ENCODE peak calls at places on chromosomes 12 and 14, in ten cellular contexts. One of them, this sample, is unnamed.

GRCh38 chr12:120181991-120182631 is 12.4 kb downstream of the GCN1 start:
- DNase-seq in H4: no peak
- DNase-seq in GM10248: no peak
- DNase-seq in natural killer cell treated with Interleukin-12 subunit alpha and Interleukin-12 subunit beta and Interleukin-15 and Interleukin-18, amount 100 ng/mL, for 72 hours: no peak
- DNase-seq in occipital lobe: no peak
- DNase-seq in heart right ventricle: no peak
- DNase-seq in nephron progenitor cell: no peak
- DNase-seq in pancreas: no peak
- DNase-seq in mesothelial cell of epicardium: no peak
- DNase-seq in NCI-H1417 treated with DMSO at 0.1 percent for 48 hours: no peak
- DNase-seq in this sample: no peak

GRCh38 chr14:77485256-77485655 is 13.4 kb downstream of the ISM2 start:
- DNase-seq in H4: no peak
- DNase-seq in GM10248: no peak
- DNase-seq in natural killer cell treated with Interleukin-12 subunit alpha and Interleukin-12 subunit beta and Interleukin-15 and Interleukin-18, amount 100 ng/mL, for 72 hours: no peak
- DNase-seq in occipital lobe: no peak
- DNase-seq in heart right ventricle: no peak
- DNase-seq in nephron progenitor cell: no peak
- DNase-seq in pancreas: no peak
- DNase-seq in mesothelial cell of epicardium: no peak
- DNase-seq in NCI-H1417 treated with DMSO at 0.1 percent for 48 hours: no peak
- DNase-seq in this sample: no peak

GRCh38 chr12:47577213-47577612 is 128.6 kb downstream of the RPAP3 start:
- DNase-seq in H4: no peak
- DNase-seq in GM10248: no peak
- DNase-seq in natural killer cell treated with Interleukin-12 subunit alpha and Interleukin-12 subunit beta and Interleukin-15 and Interleukin-18, amount 100 ng/mL, for 72 hours: no peak
- DNase-seq in occipital lobe: no peak
- DNase-seq in heart right ventricle: no peak
- DNase-seq in nephron progenitor cell: no peak
- DNase-seq in pancreas: no peak
- DNase-seq in mesothelial cell of epicardium: no peak
- DNase-seq in NCI-H1417 treated with DMSO at 0.1 percent for 48 hours: peak; percentile 82
- DNase-seq in this sample: no peak

GRCh38 chr12:90292183-90292582 is 583.5 kb upstream of the ATP2B1 start:
- DNase-seq in H4: no peak
- DNase-seq in GM10248: no peak
- DNase-seq in natural killer cell treated with Interleukin-12 subunit alpha and Interleukin-12 subunit beta and Interleukin-15 and Interleukin-18, amount 100 ng/mL, for 72 hours: no peak
- DNase-seq in occipital lobe: no peak
- DNase-seq in heart right ventricle: no peak
- DNase-seq in nephron progenitor cell: no peak
- DNase-seq in pancreas: no peak
- DNase-seq in mesothelial cell of epicardium: no peak
- DNase-seq in NCI-H1417 treated with DMSO at 0.1 percent for 48 hours: no peak
- DNase-seq in this sample: no peak

GRCh38 chr12:69240625-69240984 is 1.2 kb downstream of the CPSF6 start:
- DNase-seq in H4: no peak
- DNase-seq in GM10248: peak; percentile 21
- DNase-seq in natural killer cell treated with Interleukin-12 subunit alpha and Interleukin-12 subunit beta and Interleukin-15 and Interleukin-18, amount 100 ng/mL, for 72 hours: no peak
- DNase-seq in occipital lobe: no peak
- DNase-seq in heart right ventricle: no peak
- DNase-seq in nephron progenitor cell: no peak
- DNase-seq in pancreas: no peak
- DNase-seq in mesothelial cell of epicardium: no peak
- DNase-seq in NCI-H1417 treated with DMSO at 0.1 percent for 48 hours: peak; percentile 6
- DNase-seq in this sample: no peak

GRCh38 chr12:44716681-44717080 is 159.4 kb downstream of the NELL2 start:
- DNase-seq in H4: no peak
- DNase-seq in GM10248: no peak
- DNase-seq in natural killer cell treated with Interleukin-12 subunit alpha and Interleukin-12 subunit beta and Interleukin-15 and Interleukin-18, amount 100 ng/mL, for 72 hours: no peak
- DNase-seq in occipital lobe: no peak
- DNase-seq in heart right ventricle: no peak
- DNase-seq in nephron progenitor cell: no peak
- DNase-seq in pancreas: no peak
- DNase-seq in mesothelial cell of epicardium: no peak
- DNase-seq in NCI-H1417 treated with DMSO at 0.1 percent for 48 hours: no peak
- DNase-seq in this sample: no peak

GRCh38 chr12:93857917-93858513 is 180.8 kb downstream of the CRADD start:
- DNase-seq in H4: no peak
- DNase-seq in GM10248: no peak
- DNase-seq in natural killer cell treated with Interleukin-12 subunit alpha and Interleukin-12 subunit beta and Interleukin-15 and Interleukin-18, amount 100 ng/mL, for 72 hours: no peak
- DNase-seq in occipital lobe: no peak
- DNase-seq in heart right ventricle: no peak
- DNase-seq in nephron progenitor cell: no peak
- DNase-seq in pancreas: no peak
- DNase-seq in mesothelial cell of epicardium: no peak
- DNase-seq in NCI-H1417 treated with DMSO at 0.1 percent for 48 hours: peak; percentile 63
- DNase-seq in this sample: no peak

GRCh38 chr12:64323476-64324225 is 66.9 kb downstream of the C12orf56 start:
- DNase-seq in H4: no peak
- DNase-seq in GM10248: no peak
- DNase-seq in natural killer cell treated with Interleukin-12 subunit alpha and Interleukin-12 subunit beta and Interleukin-15 and Interleukin-18, amount 100 ng/mL, for 72 hours: no peak
- DNase-seq in occipital lobe: no peak
- DNase-seq in heart right ventricle: no peak
- DNase-seq in nephron progenitor cell: no peak
- DNase-seq in pancreas: no peak
- DNase-seq in mesothelial cell of epicardium: no peak
- DNase-seq in NCI-H1417 treated with DMSO at 0.1 percent for 48 hours: no peak
- DNase-seq in this sample: no peak

GRCh38 chr14:31479026-31479425 is 8.8 kb downstream of the GPR33 start:
- DNase-seq in H4: peak; percentile 9
- DNase-seq in GM10248: no peak
- DNase-seq in natural killer cell treated with Interleukin-12 subunit alpha and Interleukin-12 subunit beta and Interleukin-15 and Interleukin-18, amount 100 ng/mL, for 72 hours: no peak
- DNase-seq in occipital lobe: no peak
- DNase-seq in heart right ventricle: no peak
- DNase-seq in nephron progenitor cell: no peak
- DNase-seq in pancreas: no peak
- DNase-seq in mesothelial cell of epicardium: no peak
- DNase-seq in NCI-H1417 treated with DMSO at 0.1 percent for 48 hours: no peak
- DNase-seq in this sample: no peak

GRCh38 chr12:29713729-29714128 is 70.0 kb downstream of the TMTC1 start:
- DNase-seq in H4: no peak
- DNase-seq in GM10248: no peak
- DNase-seq in natural killer cell treated with Interleukin-12 subunit alpha and Interleukin-12 subunit beta and Interleukin-15 and Interleukin-18, amount 100 ng/mL, for 72 hours: no peak
- DNase-seq in occipital lobe: no peak
- DNase-seq in heart right ventricle: no peak
- DNase-seq in nephron progenitor cell: no peak
- DNase-seq in pancreas: no peak
- DNase-seq in mesothelial cell of epicardium: no peak
- DNase-seq in NCI-H1417 treated with DMSO at 0.1 percent for 48 hours: no peak
- DNase-seq in this sample: no peak

GRCh38 chr12:70154087-70154486 is 89.1 kb upstream of the CNOT2 start:
- DNase-seq in H4: no peak
- DNase-seq in GM10248: no peak
- DNase-seq in natural killer cell treated with Interleukin-12 subunit alpha and Interleukin-12 subunit beta and Interleukin-15 and Interleukin-18, amount 100 ng/mL, for 72 hours: no peak
- DNase-seq in occipital lobe: no peak
- DNase-seq in heart right ventricle: no peak
- DNase-seq in nephron progenitor cell: no peak
- DNase-seq in pancreas: no peak
- DNase-seq in mesothelial cell of epicardium: no peak
- DNase-seq in NCI-H1417 treated with DMSO at 0.1 percent for 48 hours: no peak
- DNase-seq in this sample: no peak

GRCh38 chr12:122183588-122183940 is 641 bp downstream of the LRRC43 start:
- DNase-seq in H4: no peak
- DNase-seq in GM10248: no peak
- DNase-seq in natural killer cell treated with Interleukin-12 subunit alpha and Interleukin-12 subunit beta and Interleukin-15 and Interleukin-18, amount 100 ng/mL, for 72 hours: no peak
- DNase-seq in occipital lobe: no peak
- DNase-seq in heart right ventricle: no peak
- DNase-seq in nephron progenitor cell: no peak
- DNase-seq in pancreas: no peak
- DNase-seq in mesothelial cell of epicardium: no peak
- DNase-seq in NCI-H1417 treated with DMSO at 0.1 percent for 48 hours: no peak
- DNase-seq in this sample: no peak

GRCh38 chr14:61191751-61192150 is 89.4 kb downstream of the TMEM30B start:
- DNase-seq in H4: no peak
- DNase-seq in GM10248: no peak
- DNase-seq in natural killer cell treated with Interleukin-12 subunit alpha and Interleukin-12 subunit beta and Interleukin-15 and Interleukin-18, amount 100 ng/mL, for 72 hours: no peak
- DNase-seq in occipital lobe: no peak
- DNase-seq in heart right ventricle: no peak
- DNase-seq in nephron progenitor cell: no peak
- DNase-seq in pancreas: no peak
- DNase-seq in mesothelial cell of epicardium: no peak
- DNase-seq in NCI-H1417 treated with DMSO at 0.1 percent for 48 hours: no peak
- DNase-seq in this sample: no peak

GRCh38 chr12:10501031-10501430 is 4.7 kb upstream of the EIF2S3B start:
- DNase-seq in H4: peak; percentile 20
- DNase-seq in GM10248: no peak
- DNase-seq in natural killer cell treated with Interleukin-12 subunit alpha and Interleukin-12 subunit beta and Interleukin-15 and Interleukin-18, amount 100 ng/mL, for 72 hours: no peak
- DNase-seq in occipital lobe: no peak
- DNase-seq in heart right ventricle: no peak
- DNase-seq in nephron progenitor cell: no peak
- DNase-seq in pancreas: no peak
- DNase-seq in mesothelial cell of epicardium: no peak
- DNase-seq in NCI-H1417 treated with DMSO at 0.1 percent for 48 hours: no peak
- DNase-seq in this sample: no peak

GRCh38 chr12:63480186-63480585 is 188.1 kb downstream of the DPY19L2 start:
- DNase-seq in H4: no peak
- DNase-seq in GM10248: no peak
- DNase-seq in natural killer cell treated with Interleukin-12 subunit alpha and Interleukin-12 subunit beta and Interleukin-15 and Interleukin-18, amount 100 ng/mL, for 72 hours: no peak
- DNase-seq in occipital lobe: no peak
- DNase-seq in heart right ventricle: no peak
- DNase-seq in nephron progenitor cell: no peak
- DNase-seq in pancreas: no peak
- DNase-seq in mesothelial cell of epicardium: no peak
- DNase-seq in NCI-H1417 treated with DMSO at 0.1 percent for 48 hours: no peak
- DNase-seq in this sample: no peak

GRCh38 chr14:99436247-99437180 is 44.1 kb downstream of the SETD3 start:
- DNase-seq in H4: no peak
- DNase-seq in GM10248: no peak
- DNase-seq in natural killer cell treated with Interleukin-12 subunit alpha and Interleukin-12 subunit beta and Interleukin-15 and Interleukin-18, amount 100 ng/mL, for 72 hours: no peak
- DNase-seq in occipital lobe: no peak
- DNase-seq in heart right ventricle: no peak
- DNase-seq in nephron progenitor cell: no peak
- DNase-seq in pancreas: no peak
- DNase-seq in mesothelial cell of epicardium: no peak
- DNase-seq in NCI-H1417 treated with DMSO at 0.1 percent for 48 hours: no peak
- DNase-seq in this sample: peak; percentile 12

GRCh38 chr12:12007001-12007712 is 63.6 kb upstream of the BCL2L14 start:
- DNase-seq in H4: peak; percentile 66
- DNase-seq in GM10248: peak; percentile 64
- DNase-seq in natural killer cell treated with Interleukin-12 subunit alpha and Interleukin-12 subunit beta and Interleukin-15 and Interleukin-18, amount 100 ng/mL, for 72 hours: peak; percentile 74
- DNase-seq in occipital lobe: no peak
- DNase-seq in heart right ventricle: no peak
- DNase-seq in nephron progenitor cell: no peak
- DNase-seq in pancreas: no peak
- DNase-seq in mesothelial cell of epicardium: no peak
- DNase-seq in NCI-H1417 treated with DMSO at 0.1 percent for 48 hours: no peak
- DNase-seq in this sample: no peak

GRCh38 chr14:59208224-59208814 is 19.9 kb downstream of the DAAM1 start:
- DNase-seq in H4: peak; percentile 63
- DNase-seq in GM10248: no peak
- DNase-seq in natural killer cell treated with Interleukin-12 subunit alpha and Interleukin-12 subunit beta and Interleukin-15 and Interleukin-18, amount 100 ng/mL, for 72 hours: no peak
- DNase-seq in occipital lobe: no peak
- DNase-seq in heart right ventricle: no peak
- DNase-seq in nephron progenitor cell: no peak
- DNase-seq in pancreas: no peak
- DNase-seq in mesothelial cell of epicardium: no peak
- DNase-seq in NCI-H1417 treated with DMSO at 0.1 percent for 48 hours: no peak
- DNase-seq in this sample: no peak

GRCh38 chr12:129966086-129966640 is 62.3 kb upstream of the TMEM132D start:
- DNase-seq in H4: no peak
- DNase-seq in GM10248: no peak
- DNase-seq in natural killer cell treated with Interleukin-12 subunit alpha and Interleukin-12 subunit beta and Interleukin-15 and Interleukin-18, amount 100 ng/mL, for 72 hours: no peak
- DNase-seq in occipital lobe: no peak
- DNase-seq in heart right ventricle: no peak
- DNase-seq in nephron progenitor cell: no peak
- DNase-seq in pancreas: no peak
- DNase-seq in mesothelial cell of epicardium: no peak
- DNase-seq in NCI-H1417 treated with DMSO at 0.1 percent for 48 hours: no peak
- DNase-seq in this sample: no peak

GRCh38 chr12:119835068-119835467 is 42.1 kb downstream of the CIT start:
- DNase-seq in H4: no peak
- DNase-seq in GM10248: no peak
- DNase-seq in natural killer cell treated with Interleukin-12 subunit alpha and Interleukin-12 subunit beta and Interleukin-15 and Interleukin-18, amount 100 ng/mL, for 72 hours: no peak
- DNase-seq in occipital lobe: no peak
- DNase-seq in heart right ventricle: no peak
- DNase-seq in nephron progenitor cell: no peak
- DNase-seq in pancreas: no peak
- DNase-seq in mesothelial cell of epicardium: no peak
- DNase-seq in NCI-H1417 treated with DMSO at 0.1 percent for 48 hours: no peak
- DNase-seq in this sample: no peak

GRCh38 chr12:105032703-105033357 is 46.7 kb downstream of the NOPCHAP1 start:
- DNase-seq in H4: no peak
- DNase-seq in GM10248: no peak
- DNase-seq in natural killer cell treated with Interleukin-12 subunit alpha and Interleukin-12 subunit beta and Interleukin-15 and Interleukin-18, amount 100 ng/mL, for 72 hours: no peak
- DNase-seq in occipital lobe: no peak
- DNase-seq in heart right ventricle: no peak
- DNase-seq in nephron progenitor cell: no peak
- DNase-seq in pancreas: no peak
- DNase-seq in mesothelial cell of epicardium: no peak
- DNase-seq in NCI-H1417 treated with DMSO at 0.1 percent for 48 hours: no peak
- DNase-seq in this sample: no peak

GRCh38 chr12:5453471-5453870 is 21.6 kb downstream of the NTF3 start:
- DNase-seq in H4: no peak
- DNase-seq in GM10248: no peak
- DNase-seq in natural killer cell treated with Interleukin-12 subunit alpha and Interleukin-12 subunit beta and Interleukin-15 and Interleukin-18, amount 100 ng/mL, for 72 hours: no peak
- DNase-seq in occipital lobe: no peak
- DNase-seq in heart right ventricle: no peak
- DNase-seq in nephron progenitor cell: no peak
- DNase-seq in pancreas: no peak
- DNase-seq in mesothelial cell of epicardium: no peak
- DNase-seq in NCI-H1417 treated with DMSO at 0.1 percent for 48 hours: no peak
- DNase-seq in this sample: no peak

GRCh38 chr12:125089083-125089482 is 23.8 kb downstream of the AACS start:
- DNase-seq in H4: no peak
- DNase-seq in GM10248: no peak
- DNase-seq in natural killer cell treated with Interleukin-12 subunit alpha and Interleukin-12 subunit beta and Interleukin-15 and Interleukin-18, amount 100 ng/mL, for 72 hours: no peak
- DNase-seq in occipital lobe: no peak
- DNase-seq in heart right ventricle: no peak
- DNase-seq in nephron progenitor cell: no peak
- DNase-seq in pancreas: no peak
- DNase-seq in mesothelial cell of epicardium: no peak
- DNase-seq in NCI-H1417 treated with DMSO at 0.1 percent for 48 hours: no peak
- DNase-seq in this sample: no peak

GRCh38 chr12:120290541-120291312 is 976 bp downstream of the RNU4-2 start:
- DNase-seq in H4: no peak
- DNase-seq in GM10248: no peak
- DNase-seq in natural killer cell treated with Interleukin-12 subunit alpha and Interleukin-12 subunit beta and Interleukin-15 and Interleukin-18, amount 100 ng/mL, for 72 hours: peak; percentile 82
- DNase-seq in occipital lobe: no peak
- DNase-seq in heart right ventricle: no peak
- DNase-seq in nephron progenitor cell: peak; percentile 41
- DNase-seq in pancreas: no peak
- DNase-seq in mesothelial cell of epicardium: no peak
- DNase-seq in NCI-H1417 treated with DMSO at 0.1 percent for 48 hours: no peak
- DNase-seq in this sample: no peak

GRCh38 chr12:96466939-96467751 is 22.2 kb upstream of the CFAP54 start:
- DNase-seq in H4: peak; percentile 45
- DNase-seq in GM10248: no peak
- DNase-seq in natural killer cell treated with Interleukin-12 subunit alpha and Interleukin-12 subunit beta and Interleukin-15 and Interleukin-18, amount 100 ng/mL, for 72 hours: no peak
- DNase-seq in occipital lobe: no peak
- DNase-seq in heart right ventricle: no peak
- DNase-seq in nephron progenitor cell: no peak
- DNase-seq in pancreas: no peak
- DNase-seq in mesothelial cell of epicardium: no peak
- DNase-seq in NCI-H1417 treated with DMSO at 0.1 percent for 48 hours: no peak
- DNase-seq in this sample: no peak

GRCh38 chr14:74083161-74083560 is 1.1 kb downstream of the ALDH6A1 start:
- DNase-seq in H4: no peak
- DNase-seq in GM10248: no peak
- DNase-seq in natural killer cell treated with Interleukin-12 subunit alpha and Interleukin-12 subunit beta and Interleukin-15 and Interleukin-18, amount 100 ng/mL, for 72 hours: no peak
- DNase-seq in occipital lobe: no peak
- DNase-seq in heart right ventricle: no peak
- DNase-seq in nephron progenitor cell: no peak
- DNase-seq in pancreas: no peak
- DNase-seq in mesothelial cell of epicardium: no peak
- DNase-seq in NCI-H1417 treated with DMSO at 0.1 percent for 48 hours: no peak
- DNase-seq in this sample: no peak

GRCh38 chr12:71662861-71663560 is 637 bp downstream of the ZFC3H1 start:
- DNase-seq in H4: peak; percentile 18
- DNase-seq in GM10248: peak; percentile 46
- DNase-seq in natural killer cell treated with Interleukin-12 subunit alpha and Interleukin-12 subunit beta and Interleukin-15 and Interleukin-18, amount 100 ng/mL, for 72 hours: peak; percentile 81
- DNase-seq in occipital lobe: peak; percentile 72
- DNase-seq in heart right ventricle: peak; percentile 60
- DNase-seq in nephron progenitor cell: peak; percentile 75
- DNase-seq in pancreas: peak; percentile 81
- DNase-seq in mesothelial cell of epicardium: peak; percentile 58
- DNase-seq in NCI-H1417 treated with DMSO at 0.1 percent for 48 hours: no peak
- DNase-seq in this sample: no peak

GRCh38 chr12:43805149-43805856 is 814 bp downstream of the TWF1 start:
- DNase-seq in H4: no peak
- DNase-seq in GM10248: peak; percentile 19
- DNase-seq in natural killer cell treated with Interleukin-12 subunit alpha and Interleukin-12 subunit beta and Interleukin-15 and Interleukin-18, amount 100 ng/mL, for 72 hours: no peak
- DNase-seq in occipital lobe: no peak
- DNase-seq in heart right ventricle: no peak
- DNase-seq in nephron progenitor cell: no peak
- DNase-seq in pancreas: no peak
- DNase-seq in mesothelial cell of epicardium: no peak
- DNase-seq in NCI-H1417 treated with DMSO at 0.1 percent for 48 hours: no peak
- DNase-seq in this sample: no peak

This sample was measured in glomerular endothelial cell.